ENCODE peak calls at places on chromosomes 5 and 9, in four cellular contexts. I is HepG2, M is H1, S is GM12878. K is an unnamed sample.

GRCh38 chr9:87973791-87974292 is 491 bp downstream of the CDK20 start:
- DNase-seq in I (no peak), M (peak), S (no peak), K (no peak)

GRCh38 chr5:1464511-1464910 is 19.3 kb upstream of the SLC6A3 start:
- DNase-seq in I (no peak), M (no peak), S (no peak), K (no peak)

GRCh38 chr5:116733995-116734716 is 159.5 kb upstream of the SEMA6A start:
- DNase-seq in I (no peak), M (peak), S (no peak), K (peak)

GRCh38 chr9:68575821-68576220 is 35.1 kb upstream of the TMEM252 start:
- DNase-seq in I (no peak), M (no peak), S (no peak), K (no peak)

GRCh38 chr9:133321411-133321935 is 14.5 kb downstream of the SURF6 start:
- DNase-seq in I (no peak), M (no peak), S (no peak), K (no peak)

GRCh38 chr5:176507911-176508310 is 29.3 kb downstream of the RNF44 start:
- DNase-seq in I (no peak), M (no peak), S (no peak), K (no peak)

GRCh38 chr5:53877243-53877642 is 316.8 kb downstream of the NDUFS4 start:
- DNase-seq in I (no peak), M (no peak), S (no peak), K (no peak)

GRCh38 chr5:112703866-112704820 is 33.5 kb upstream of the APC start:
- DNase-seq in I (no peak), M (no peak), S (no peak), K (no peak)

GRCh38 chr9:17024129-17024528 is 110.7 kb upstream of the CNTLN start:
- DNase-seq in I (no peak), M (no peak), S (no peak), K (no peak)

GRCh38 chr9:110027624-110028023 is 180.3 kb downstream of the C9orf152 start:
- DNase-seq in I (peak), M (no peak), S (no peak), K (no peak)

GRCh38 chr5:115265220-115265619 is 2.5 kb upstream of the PGGT1B start:
- DNase-seq in I (no peak), M (no peak), S (no peak), K (no peak)

GRCh38 chr5:90092734-90093133 is 316.8 kb downstream of the CETN3 start:
- DNase-seq in I (no peak), M (no peak), S (no peak), K (no peak)

GRCh38 chr5:66608501-66608900 is 12.3 kb downstream of the MAST4 start:
- DNase-seq in I (no peak), M (no peak), S (no peak), K (no peak)

GRCh38 chr5:141923443-141924313 is at the start of gene DELE1:
- DNase-seq in I (peak), M (peak), S (peak), K (peak)

GRCh38 chr5:62312036-62312435 is 6.0 kb downstream of the KIF2A start:
- DNase-seq in I (no peak), M (no peak), S (no peak), K (no peak)

GRCh38 chr5:35198096-35198495 is 32.2 kb downstream of the PRLR start:
- DNase-seq in I (peak), M (no peak), S (no peak), K (no peak)

GRCh38 chr5:88368201-88368600 is 99.6 kb upstream of the TMEM161B start:
- DNase-seq in I (no peak), M (no peak), S (no peak), K (no peak)

GRCh38 chr5:11384441-11385250 is 519.6 kb downstream of the CTNND2 start:
- DNase-seq in I (no peak), M (peak), S (no peak), K (no peak)

GRCh38 chr9:129752915-129753724 is at the start of gene PTGES:
- DNase-seq in I (no peak), M (peak), S (no peak), K (no peak)

GRCh38 chr9:98182889-98183599 is 9.4 kb downstream of the CORO2A start:
- DNase-seq in I (peak), M (no peak), S (no peak), K (no peak)

GRCh38 chr9:96612966-96613589 is 6.6 kb downstream of the CDC14B start:
- DNase-seq in I (no peak), M (no peak), S (no peak), K (no peak)

GRCh38 chr5:179165421-179166170 is 105.4 kb downstream of the ZNF354C start:
- DNase-seq in I (no peak), M (peak), S (no peak), K (no peak)

GRCh38 chr5:81506900-81507588 is 113.1 kb upstream of the ACOT12 start:
- DNase-seq in I (peak), M (no peak), S (peak), K (peak)

GRCh38 chr9:92720807-92721535 is 43.7 kb downstream of the BICD2 start:
- DNase-seq in I (no peak), M (no peak), S (no peak), K (no peak)

GRCh38 chr9:75023846-75024245 is 4.2 kb downstream of the CARNMT1 start:
- DNase-seq in I (no peak), M (no peak), S (no peak), K (no peak)

GRCh38 chr5:171421331-171422262 is 2.1 kb downstream of the FGF18 start:
- DNase-seq in I (no peak), M (no peak), S (no peak), K (no peak)
- TF ChIP-seq SUZ12 in I (no peak), M (no peak), S (no peak), K (no peak)

DNA sequence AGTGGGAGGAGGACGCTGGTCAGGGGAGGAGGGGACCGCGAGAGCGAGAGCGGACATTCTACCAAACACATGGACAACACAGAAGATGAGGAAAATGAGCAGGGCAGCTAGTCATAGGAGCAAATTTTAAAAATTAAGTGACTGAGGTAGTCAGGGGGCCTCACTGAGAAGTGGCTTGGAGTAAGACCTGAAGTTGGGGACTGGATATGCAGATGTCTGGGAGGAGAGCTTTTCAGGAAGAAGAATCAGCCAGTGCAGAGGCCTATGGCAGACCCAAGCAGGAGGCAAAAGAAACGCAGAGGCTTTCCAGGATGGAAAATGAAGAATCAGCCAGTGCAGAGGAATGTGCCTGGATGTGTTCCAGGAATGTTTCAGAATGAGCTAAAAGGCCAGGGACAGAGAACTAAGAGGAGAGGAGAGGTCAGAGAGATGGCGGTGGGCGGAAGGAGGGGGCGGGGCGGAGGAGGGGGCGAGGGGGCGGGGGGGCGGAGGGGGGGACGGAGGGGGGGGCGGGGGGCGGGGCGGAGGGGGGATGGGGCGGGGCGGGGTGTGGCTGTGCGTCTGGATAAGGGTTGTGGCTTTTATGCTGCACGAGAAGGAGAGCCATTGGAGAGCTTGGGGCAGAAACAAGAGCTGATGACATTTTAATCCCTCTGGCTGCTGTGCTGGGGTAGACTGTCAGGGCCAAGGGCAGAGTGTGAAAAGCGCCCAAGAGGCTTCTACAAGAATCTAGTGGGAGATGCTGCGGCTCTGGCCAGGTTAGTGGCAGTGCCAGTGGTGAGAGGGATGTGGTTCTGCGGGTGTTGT is 129.6 kb downstream of the KCNIP1 start:
- DNase-seq in I (peak), M (no peak), S (peak), K (no peak)
- TF ChIP-seq YY1 in I (no peak), M (no peak), S (no peak), K (no peak)

GRCh38 chr5:54964405-54964804 is 21.0 kb downstream of the ESM1 start:
- DNase-seq in I (no peak), M (no peak), S (no peak), K (no peak)

GRCh38 chr5:54965806-54966205 is 19.6 kb downstream of the ESM1 start:
- DNase-seq in I (no peak), M (no peak), S (no peak), K (no peak)

GRCh38 chr5:54956922-54957321 is 28.5 kb downstream of the ESM1 start:
- DNase-seq in I (no peak), M (no peak), S (no peak), K (no peak)

GRCh38 chr5:54959673-54960418 is 25.5 kb downstream of the ESM1 start:
- DNase-seq in I (peak), M (peak), S (no peak), K (no peak)
- TF ChIP-seq SUZ12 in I (no peak), M (no peak), S (no peak), K (no peak)

GRCh38 chr5:33321026-33321425 is 119.7 kb upstream of the TARS1 start:
- DNase-seq in I (no peak), M (no peak), S (no peak), K (no peak)
- TF ChIP-seq YY1 in I (no peak), M (no peak), S (no peak), K (no peak)

K was measured in NT2/D1.